ENCODE peak calls at places on chromosomes 16 and 17, in four cellular contexts. One of them, this sample, is unnamed.

GRCh38 chr17:50289268-50289667 is 15.0 kb downstream of the TMEM92 start:
- DNase-seq in spleen: no peak
- DNase-seq in Caco-2: no peak
- DNase-seq in left ventricle myocardium inferior: no peak
- DNase-seq in this sample: no peak

GRCh38 chr17:40806131-40806530 is 6.4 kb upstream of the KRT28 start:
- DNase-seq in left ventricle myocardium inferior: no peak
- DNase-seq in spleen: no peak
- DNase-seq in Caco-2: no peak
- DNase-seq in this sample: no peak

GRCh38 chr16:20647736-20648135 is 49.7 kb downstream of the ACSM1 start:
- DNase-seq in spleen: no peak
- DNase-seq in Caco-2: no peak
- DNase-seq in left ventricle myocardium inferior: no peak
- DNase-seq in this sample: no peak

GRCh38 chr16:67184453-67185002 is 765 bp upstream of the MATCAP1 start:
- DNase-seq in spleen: no peak
- DNase-seq in left ventricle myocardium inferior: no peak
- DNase-seq in Caco-2: peak; percentile 62
- DNase-seq in this sample: no peak

GRCh38 chr17:61689610-61690180 is 98.7 kb upstream of the NACA2 start:
- DNase-seq in Caco-2: no peak
- DNase-seq in left ventricle myocardium inferior: no peak
- DNase-seq in spleen: no peak
- DNase-seq in this sample: no peak

GRCh38 chr16:27303256-27304100 is 10.3 kb upstream of the IL4R start:
- DNase-seq in left ventricle myocardium inferior: no peak
- DNase-seq in Caco-2: no peak
- DNase-seq in spleen: no peak
- DNase-seq in this sample: no peak

GRCh38 chr17:32161029-32161428 is 18.7 kb downstream of the RHOT1 start:
- DNase-seq in Caco-2: no peak
- DNase-seq in left ventricle myocardium inferior: no peak
- DNase-seq in spleen: no peak
- DNase-seq in this sample: no peak

GRCh38 chr17:75454193-75454592 is 2.2 kb upstream of the TMEM94 start:
- DNase-seq in left ventricle myocardium inferior: no peak
- DNase-seq in Caco-2: no peak
- DNase-seq in spleen: no peak
- DNase-seq in this sample: no peak

GRCh38 chr17:82449883-82450356 is 632 bp downstream of the CYBC1 start:
- DNase-seq in left ventricle myocardium inferior: no peak
- DNase-seq in Caco-2: no peak
- DNase-seq in spleen: no peak
- DNase-seq in this sample: no peak

GRCh38 chr17:6498356-6498755 is 54.1 kb downstream of the PIMREG start:
- DNase-seq in spleen: no peak
- DNase-seq in Caco-2: no peak
- DNase-seq in left ventricle myocardium inferior: no peak
- DNase-seq in this sample: no peak

GRCh38 chr16:78291642-78292041 is 192.2 kb downstream of the WWOX start:
- DNase-seq in Caco-2: no peak
- DNase-seq in spleen: no peak
- DNase-seq in left ventricle myocardium inferior: peak; percentile 24
- DNase-seq in this sample: no peak

GRCh38 chr17:81833160-81833920 is at the start of gene MCRIP1:
- DNase-seq in Caco-2: peak; percentile 96
- DNase-seq in spleen: peak; percentile 98
- DNase-seq in left ventricle myocardium inferior: peak; percentile 96
- DNase-seq in this sample: peak; percentile 94

GRCh38 chr16:20799599-20799998 is 6.7 kb downstream of the ERI2 start:
- DNase-seq in Caco-2: no peak
- DNase-seq in spleen: no peak
- DNase-seq in left ventricle myocardium inferior: no peak
- DNase-seq in this sample: no peak

GRCh38 chr17:10120749-10121148 is 77.7 kb downstream of the GAS7 start:
- DNase-seq in spleen: no peak
- DNase-seq in Caco-2: no peak
- DNase-seq in left ventricle myocardium inferior: no peak
- DNase-seq in this sample: no peak

GRCh38 chr16:21277927-21278706 is at the start of gene CRYM:
- DNase-seq in left ventricle myocardium inferior: peak; percentile 71
- DNase-seq in spleen: peak; percentile 89
- DNase-seq in Caco-2: peak; percentile 54
- DNase-seq in this sample: peak; percentile 67

GRCh38 chr16:56912746-56913703 is 18.9 kb upstream of the HERPUD1 start:
- DNase-seq in left ventricle myocardium inferior: no peak
- DNase-seq in spleen: no peak
- DNase-seq in Caco-2: no peak
- DNase-seq in this sample: no peak

GRCh38 chr17:20095366-20096080 is 86.4 kb downstream of the SPECC1 start:
- DNase-seq in Caco-2: peak; percentile 64
- DNase-seq in left ventricle myocardium inferior: peak; percentile 79
- DNase-seq in spleen: no peak
- DNase-seq in this sample: peak; percentile 24

GRCh38 chr17:82399030-82399429 is 19.1 kb upstream of the HEXD start:
- DNase-seq in Caco-2: no peak
- DNase-seq in spleen: no peak
- DNase-seq in left ventricle myocardium inferior: peak; percentile 55
- DNase-seq in this sample: no peak

GRCh38 chr16:60741810-60742209 is 1294.4 kb downstream of the CDH8 start:
- DNase-seq in left ventricle myocardium inferior: no peak
- DNase-seq in Caco-2: no peak
- DNase-seq in spleen: no peak
- DNase-seq in this sample: no peak

GRCh38 chr17:260944-261343 is 79.5 kb upstream of the DOC2B start:
- DNase-seq in left ventricle myocardium inferior: no peak
- DNase-seq in spleen: peak; percentile 16
- DNase-seq in Caco-2: no peak
- DNase-seq in this sample: no peak

GRCh38 chr16:73046484-73047214 is 1.3 kb downstream of the ZFHX3 start:
- DNase-seq in spleen: no peak
- DNase-seq in left ventricle myocardium inferior: no peak
- DNase-seq in Caco-2: no peak
- DNase-seq in this sample: no peak

GRCh38 chr16:4676826-4677225 is 16.5 kb upstream of the NUDT16L1 start:
- DNase-seq in Caco-2: no peak
- DNase-seq in spleen: peak; percentile 89
- DNase-seq in left ventricle myocardium inferior: peak; percentile 69
- DNase-seq in this sample: no peak

GRCh38 chr17:13031718-13032350 is 14.0 kb upstream of the ELAC2 start:
- DNase-seq in left ventricle myocardium inferior: peak; percentile 39
- DNase-seq in Caco-2: no peak
- DNase-seq in spleen: peak; percentile 81
- DNase-seq in this sample: peak; percentile 26

GRCh38 chr17:81483085-81483861 is 29.3 kb downstream of the ACTG1 start:
- DNase-seq in Caco-2: no peak
- DNase-seq in left ventricle myocardium inferior: peak; percentile 64
- DNase-seq in spleen: peak; percentile 92
- DNase-seq in this sample: no peak

GRCh38 chr17:8935194-8935593 is 30.3 kb downstream of the PIK3R5 start:
- DNase-seq in spleen: peak; percentile 84
- DNase-seq in left ventricle myocardium inferior: no peak
- DNase-seq in Caco-2: no peak
- DNase-seq in this sample: no peak

GRCh38 chr17:79802736-79803420 is 6.0 kb upstream of the CBX8 start:
- DNase-seq in left ventricle myocardium inferior: no peak
- DNase-seq in spleen: no peak
- DNase-seq in Caco-2: no peak
- DNase-seq in this sample: no peak

GRCh38 chr16:86761117-86761971 is 183.0 kb downstream of the FOXL1 start:
- DNase-seq in spleen: peak; percentile 75
- DNase-seq in Caco-2: peak; percentile 50
- DNase-seq in left ventricle myocardium inferior: peak; percentile 69
- DNase-seq in this sample: peak; percentile 61

GRCh38 chr16:79093554-79093967 is 507.0 kb downstream of the MAF start:
- DNase-seq in left ventricle myocardium inferior: no peak
- DNase-seq in spleen: peak; percentile 79
- DNase-seq in Caco-2: no peak
- DNase-seq in this sample: no peak

GRCh38 chr17:14432058-14432457 is 131.2 kb downstream of the HS3ST3B1 start:
- DNase-seq in spleen: no peak
- DNase-seq in Caco-2: no peak
- DNase-seq in left ventricle myocardium inferior: no peak
- DNase-seq in this sample: no peak
- TF ChIP-seq CTCF in spleen: no peak
- TF ChIP-seq CTCF in Caco-2: no peak
- TF ChIP-seq CTCF in left ventricle myocardium inferior: no peak
- TF ChIP-seq CTCF in this sample: no peak

DNA sequence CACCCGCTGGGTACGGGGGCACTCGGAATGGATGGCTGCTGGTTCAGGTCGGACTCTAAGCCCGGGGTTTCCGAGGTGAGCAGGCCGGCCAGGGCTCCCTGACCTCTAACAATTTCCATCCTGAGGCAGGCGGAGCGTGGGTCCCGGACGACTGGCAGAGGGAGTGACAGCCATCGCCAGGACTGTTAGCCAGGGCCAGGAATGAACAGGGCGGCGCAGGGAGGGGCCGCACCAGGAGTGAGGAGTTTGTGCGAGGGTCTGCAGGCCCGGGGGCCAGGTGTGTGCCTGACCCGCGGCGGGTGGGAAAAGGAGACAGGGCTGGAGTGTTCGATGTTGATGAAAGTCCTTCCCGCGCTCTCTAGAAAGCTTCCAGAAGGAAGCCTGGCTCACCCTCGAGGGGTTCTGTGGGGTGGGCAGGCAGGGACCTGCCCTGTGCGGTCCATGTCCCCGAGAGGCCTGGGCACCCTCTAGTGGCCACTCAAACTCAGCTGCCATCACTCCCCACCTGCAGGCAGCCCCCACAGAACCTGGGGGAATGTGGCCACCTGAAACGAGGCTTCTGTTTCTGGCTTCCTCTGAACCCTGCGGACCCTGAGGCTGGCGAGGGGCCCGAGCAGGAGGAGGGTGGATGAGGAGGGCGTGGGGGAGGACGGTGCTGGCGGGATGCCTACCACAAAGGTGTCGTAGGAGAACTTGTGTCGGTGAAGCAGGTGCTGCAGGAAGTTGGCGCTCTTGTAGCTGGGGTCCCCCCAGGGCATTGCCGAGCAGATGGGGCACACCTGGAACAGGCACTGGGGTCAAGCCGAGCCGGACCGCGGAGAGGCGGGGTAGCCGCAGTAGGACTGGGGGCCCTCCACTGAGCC is 8.1 kb downstream of the RNF166 start:
- DNase-seq in spleen: no peak
- DNase-seq in left ventricle myocardium inferior: no peak
- DNase-seq in Caco-2: no peak
- DNase-seq in this sample: no peak
- TF ChIP-seq CTCF in spleen: no peak
- TF ChIP-seq CTCF in left ventricle myocardium inferior: peak; percentile 55
- TF ChIP-seq CTCF in Caco-2: peak; percentile 51
- TF ChIP-seq CTCF in this sample: peak; percentile 47

DNA sequence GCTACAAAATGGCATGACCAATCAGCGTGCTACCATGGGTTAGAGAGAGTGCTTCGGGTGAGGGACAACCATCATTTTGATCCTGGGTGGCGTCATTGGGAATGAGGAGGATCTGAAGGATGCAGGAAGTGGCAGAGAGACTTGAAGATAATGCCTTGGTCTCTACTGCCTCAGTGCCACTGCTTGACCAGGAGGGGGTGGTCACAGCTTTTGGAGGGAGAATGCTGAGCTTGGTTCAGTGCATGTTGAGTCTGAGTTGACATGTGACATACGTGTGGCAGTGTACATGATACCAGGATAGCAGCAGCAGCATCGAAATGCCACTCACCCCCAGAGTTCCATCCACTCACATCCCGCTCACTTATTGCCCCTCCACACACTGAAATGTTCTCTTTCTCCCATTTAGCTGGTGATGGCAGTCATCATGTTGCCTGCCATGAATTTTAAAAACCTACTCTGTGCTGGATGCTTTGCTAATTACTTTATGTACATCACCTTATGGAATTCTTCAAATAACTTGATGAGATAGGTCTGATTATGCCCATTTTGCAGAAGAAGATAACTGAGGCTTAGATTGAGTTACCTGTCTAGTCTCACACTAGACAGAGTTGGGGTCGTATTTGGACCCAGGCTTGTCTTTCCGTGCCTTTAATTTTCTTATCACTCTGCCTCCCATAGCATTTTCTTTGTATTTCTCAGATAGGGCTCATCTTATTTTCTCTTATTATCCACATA is 36.7 kb downstream of the ARSG start:
- DNase-seq in left ventricle myocardium inferior: no peak
- DNase-seq in spleen: no peak
- DNase-seq in Caco-2: no peak
- DNase-seq in this sample: no peak
- TF ChIP-seq CTCF in left ventricle myocardium inferior: peak; percentile 18
- TF ChIP-seq CTCF in spleen: no peak
- TF ChIP-seq CTCF in Caco-2: no peak
- TF ChIP-seq CTCF in this sample: no peak

DNA sequence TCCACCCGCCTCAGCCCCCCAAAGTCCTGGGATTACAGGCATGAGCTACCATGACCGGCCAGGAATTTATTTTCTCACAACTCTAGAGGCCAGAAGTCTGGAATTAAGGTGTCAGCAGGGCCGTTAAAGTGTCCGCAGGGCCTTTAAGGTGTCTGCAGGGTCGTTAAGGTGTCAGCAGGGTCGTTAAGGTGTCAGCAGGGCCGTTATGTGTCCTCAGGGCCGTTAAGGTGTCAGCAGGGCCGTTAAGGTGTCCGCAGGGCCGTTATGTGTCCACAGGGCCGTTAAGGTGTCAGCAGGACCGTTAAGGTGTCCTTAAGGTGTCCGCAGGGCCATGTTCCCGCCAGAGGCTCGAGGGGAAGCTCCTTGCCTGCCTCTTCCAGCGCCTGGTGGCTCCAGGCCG is 125.2 kb downstream of the RAP1GAP2 start:
- DNase-seq in left ventricle myocardium inferior: no peak
- DNase-seq in Caco-2: no peak
- DNase-seq in spleen: no peak
- DNase-seq in this sample: no peak
- TF ChIP-seq CTCF in left ventricle myocardium inferior: no peak
- TF ChIP-seq CTCF in Caco-2: no peak
- TF ChIP-seq CTCF in spleen: no peak
- TF ChIP-seq CTCF in this sample: no peak

DNA sequence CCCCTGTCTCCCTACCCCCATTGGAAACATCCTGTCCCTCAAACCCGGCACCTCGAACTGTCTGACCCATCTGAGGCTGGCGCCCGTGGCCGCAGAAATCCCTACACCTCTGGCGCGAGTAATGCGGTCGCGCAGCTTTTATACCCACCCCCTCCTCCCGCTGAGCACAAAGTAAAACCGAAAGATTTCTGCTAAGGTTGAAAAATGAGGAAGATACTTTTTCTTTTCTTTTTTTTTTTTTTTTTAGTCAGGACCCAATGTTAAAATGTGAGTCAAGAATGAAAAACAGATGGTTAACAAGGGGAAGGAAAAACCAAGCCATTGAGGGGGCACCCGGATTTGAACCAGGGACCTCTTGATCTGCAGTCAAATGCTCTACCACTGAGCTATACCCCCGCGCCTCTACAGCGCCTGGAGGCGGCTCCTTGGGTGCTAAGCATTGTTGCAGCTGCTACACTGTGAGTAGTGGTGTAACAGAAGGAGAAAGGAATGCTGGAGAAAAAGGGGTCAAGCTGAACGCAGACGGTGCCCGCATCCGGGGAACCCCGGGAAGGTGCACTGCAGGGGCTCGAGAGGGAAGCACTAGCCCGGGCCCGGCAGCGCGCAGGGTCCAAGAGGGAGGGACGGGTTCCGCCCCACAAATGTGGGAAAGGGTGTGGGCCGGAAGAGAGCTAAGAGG is 751 bp upstream of the LASP1 start:
- DNase-seq in spleen: peak; percentile 96
- DNase-seq in left ventricle myocardium inferior: peak; percentile 85
- DNase-seq in Caco-2: peak; percentile 92
- DNase-seq in this sample: peak; percentile 94
- TF ChIP-seq CTCF in spleen: no peak
- TF ChIP-seq CTCF in left ventricle myocardium inferior: peak; percentile 41
- TF ChIP-seq CTCF in Caco-2: no peak
- TF ChIP-seq CTCF in this sample: peak; percentile 9

This sample was measured in progenitor cell of endocrine pancreas.